ENCODE peak calls at places on chromosomes 2 and 18, in five cellular contexts. Q is AG10803, P is MM.1S, J is dorsolateral prefrontal cortex, M is RWPE2. T is an unnamed sample.

GRCh38 chr2:238865744-238866355 is 18.0 kb downstream of the TWIST2 start:
- DNase-seq in Q (no peak), J (no peak), P (no peak), M (no peak), T (no peak)

GRCh38 chr2:128792476-128793054 is 473.9 kb upstream of the HS6ST1 start:
- DNase-seq in P (no peak), J (no peak), M (no peak), Q (no peak), T (no peak)

GRCh38 chr18:50947899-50948298 is 19.9 kb upstream of the ELAC1 start:
- DNase-seq in P (no peak), M (no peak), Q (no peak), J (no peak), T (no peak)

GRCh38 chr2:167355796-167356195 is 467.5 kb downstream of the XIRP2 start:
- DNase-seq in M (no peak), J (no peak), Q (no peak), P (no peak), T (no peak)

GRCh38 chr2:158990397-158991209 is 22.2 kb downstream of the TANC1 start:
- DNase-seq in P (no peak), J (no peak), Q (peak), M (peak), T (no peak)

GRCh38 chr2:168354499-168354898 is 101.6 kb upstream of the CERS6 start:
- DNase-seq in P (no peak), Q (no peak), J (no peak), M (no peak), T (no peak)

GRCh38 chr18:43571078-43571689 is 293.9 kb upstream of the SYT4 start:
- DNase-seq in P (peak), M (no peak), Q (peak), J (no peak), T (peak)

GRCh38 chr18:24930974-24931373 is 421.0 kb downstream of the ZNF521 start:
- DNase-seq in J (no peak), P (no peak), M (no peak), Q (no peak), T (peak)

GRCh38 chr2:180208841-180209240 is 201.7 kb upstream of the CWC22 start:
- DNase-seq in P (no peak), M (no peak), J (no peak), Q (peak), T (no peak)

GRCh38 chr2:95333888-95334338 is 36.8 kb downstream of the KCNIP3 start:
- DNase-seq in M (peak), Q (peak), P (no peak), J (peak), T (no peak)

GRCh38 chr2:173184031-173185004 is 108.7 kb downstream of the MAP3K20 start:
- DNase-seq in P (no peak), J (no peak), M (peak), Q (peak), T (no peak)

GRCh38 chr2:112814278-112814677 is 22.3 kb downstream of the IL1B start:
- DNase-seq in P (no peak), Q (peak), M (peak), J (no peak), T (no peak)

GRCh38 chr18:45723921-45724320 is at the start of gene SLC14A1:
- DNase-seq in J (no peak), P (no peak), Q (no peak), M (no peak), T (no peak)

GRCh38 chr2:172339431-172340010 is 87.9 kb upstream of the ITGA6 start:
- DNase-seq in Q (no peak), P (no peak), J (no peak), M (no peak), T (no peak)

GRCh38 chr18:33802955-33803354 is 224.9 kb downstream of the ASXL3 start:
- DNase-seq in J (no peak), Q (no peak), M (no peak), P (peak), T (peak)

GRCh38 chr2:132902626-132903025 is 232.6 kb upstream of the LYPD1 start:
- DNase-seq in Q (no peak), M (no peak), P (no peak), J (no peak), T (no peak)